ENCODE peak calls at places on chromosome 19, in eight cellular contexts. N is HL-60, K is HepG2, H is K562, L is GM23338, X is spleen, W is stomach, D is HCT116. J is an unnamed sample.

GRCh38 chr19:51689751-51690358 is 3.3 kb upstream of the SPACA6 start:
- DNase-seq in N (no peak), K (no peak), H (peak), L (peak), X (peak), W (no peak), D (no peak), J (no peak)

GRCh38 chr19:45340232-45340898 is at the start of gene KLC3:
- DNase-seq in N (no peak), K (no peak), H (peak), L (peak), X (peak), W (peak), D (peak), J (no peak)

GRCh38 chr19:40691421-40692211 is 1.2 kb upstream of the NUMBL start:
- DNase-seq in N (no peak), K (no peak), H (no peak), L (peak), X (peak), W (no peak), D (no peak), J (no peak)

GRCh38 chr19:50803633-50804419 is 13.6 kb downstream of the ACP4 start:
- DNase-seq in N (no peak), K (no peak), H (peak), L (peak), X (no peak), W (no peak), D (no peak), J (no peak)

GRCh38 chr19:13117176-13117771 is 734 bp upstream of the TRMT1 start:
- DNase-seq in N (no peak), K (no peak), H (no peak), L (no peak), X (no peak), W (no peak), D (peak), J (no peak)

GRCh38 chr19:12913871-12914690 is 5.0 kb downstream of the SYCE2 start:
- DNase-seq in N (peak), K (peak), H (peak), L (no peak), X (peak), W (no peak), D (no peak), J (no peak)

GRCh38 chr19:18167975-18168645 is 5.5 kb upstream of the IFI30 start:
- DNase-seq in N (peak), K (no peak), H (peak), L (peak), X (peak), W (peak), D (no peak), J (peak)

GRCh38 chr19:1469200-1469935 is 9.6 kb downstream of the C19orf25 start:
- DNase-seq in N (no peak), K (no peak), H (no peak), L (no peak), X (peak), W (no peak), D (no peak), J (no peak)

GRCh38 chr19:8468761-8469458 is 24.1 kb downstream of the HNRNPM start:
- DNase-seq in N (no peak), K (no peak), H (no peak), L (no peak), X (no peak), W (no peak), D (no peak), J (no peak)

GRCh38 chr19:29858000-29858596 is 46.3 kb downstream of the CCNE1 start:
- DNase-seq in N (peak), K (no peak), H (peak), L (peak), X (no peak), W (peak), D (no peak), J (no peak)

GRCh38 chr19:4100647-4101495 is 23.1 kb downstream of the MAP2K2 start:
- DNase-seq in N (no peak), K (no peak), H (no peak), L (no peak), X (no peak), W (no peak), D (no peak), J (no peak)

GRCh38 chr19:39563408-39563807 is 23.4 kb upstream of the EID2 start:
- DNase-seq in N (no peak), K (no peak), H (no peak), L (peak), X (no peak), W (no peak), D (peak), J (no peak)

GRCh38 chr19:13637664-13638063 is 126.7 kb upstream of the MRI1 start:
- DNase-seq in N (no peak), K (no peak), H (no peak), L (no peak), X (no peak), W (no peak), D (peak), J (no peak)

GRCh38 chr19:18672606-18673337 is 10.7 kb upstream of the CRTC1 start:
- DNase-seq in N (no peak), K (no peak), H (no peak), L (peak), X (no peak), W (peak), D (no peak), J (no peak)

GRCh38 chr19:3586124-3586626 is 897 bp downstream of the GIPC3 start:
- DNase-seq in N (no peak), K (no peak), H (peak), L (peak), X (no peak), W (no peak), D (no peak), J (no peak)

GRCh38 chr19:1468274-1469199 is 10.5 kb downstream of the C19orf25 start:
- DNase-seq in N (peak), K (no peak), H (no peak), L (no peak), X (no peak), W (no peak), D (no peak), J (no peak)

GRCh38 chr19:2458054-2458453 is 1.3 kb upstream of the LMNB2 start:
- DNase-seq in N (no peak), K (peak), H (no peak), L (no peak), X (no peak), W (no peak), D (no peak), J (no peak)

DNA sequence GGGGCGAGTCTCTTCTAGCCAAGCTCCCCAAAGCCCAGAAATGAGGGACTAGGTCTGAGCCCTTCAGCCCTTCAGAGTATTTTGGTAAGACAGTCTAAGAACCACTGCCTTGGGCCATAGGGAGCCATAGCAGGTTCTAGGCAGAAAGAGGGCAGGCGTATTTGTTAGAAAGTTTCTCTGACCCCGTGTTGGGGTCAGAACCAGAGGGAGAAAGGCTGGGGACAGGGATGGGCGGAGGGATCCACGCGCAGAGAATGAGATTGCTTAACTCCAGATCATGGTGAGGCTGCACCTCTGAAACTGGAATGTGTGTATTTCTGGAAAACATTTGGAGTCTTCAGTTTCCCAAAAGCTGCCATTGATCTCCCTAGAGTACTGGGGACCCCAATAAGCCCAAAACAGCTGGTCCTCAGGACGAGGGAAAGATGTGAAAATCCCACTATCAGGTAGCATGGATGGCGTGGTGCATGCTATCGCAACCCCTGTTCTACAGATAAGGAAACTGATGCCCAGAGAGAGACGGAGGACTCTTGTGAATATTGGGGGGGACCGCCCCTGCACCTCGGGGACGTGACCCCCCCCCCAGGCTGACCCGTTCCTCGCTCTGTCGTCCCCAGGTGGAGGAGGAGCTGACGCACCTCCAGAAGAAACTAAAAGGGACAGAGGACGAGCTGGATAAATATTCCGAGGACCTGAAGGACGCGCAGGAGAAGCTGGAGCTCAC is 703 bp upstream of the TPM4 start:
- DNase-seq in N (no peak), K (no peak), H (no peak), L (no peak), X (peak), W (no peak), D (no peak), J (no peak)
- TF ChIP-seq POLR2AphosphoS5 in N (no peak), K (no peak), H (no peak), L (no peak), X (no peak), W (peak), D (no peak), J (no peak)

GRCh38 chr19:46784262-46785053 is 3.9 kb downstream of the SLC1A5 start:
- DNase-seq in N (peak), K (peak), H (peak), L (peak), X (peak), W (peak), D (peak), J (no peak)
- TF ChIP-seq POLR2AphosphoS5 in N (peak), K (peak), H (peak), L (peak), X (peak), W (peak), D (peak), J (peak)

DNA sequence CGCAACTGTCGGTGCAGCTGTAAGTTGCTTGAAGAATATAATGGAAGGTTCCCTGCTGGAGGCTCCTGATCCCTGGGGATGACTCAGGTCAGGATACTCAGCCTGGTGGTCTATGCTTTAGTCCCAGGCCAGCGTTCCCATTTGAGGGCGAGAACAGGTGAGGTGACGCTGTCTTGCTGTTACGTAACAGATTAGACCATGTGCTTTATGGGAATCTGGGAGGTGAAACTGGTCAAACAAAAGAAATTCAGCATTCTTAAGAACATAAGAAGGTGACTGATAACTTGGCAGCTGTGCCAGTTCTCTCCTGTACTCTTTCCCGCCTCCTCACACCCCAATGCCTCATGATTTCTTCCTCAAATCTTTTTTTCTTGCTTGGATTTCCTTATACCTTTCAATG is at the start of gene CXCL17:
- DNase-seq in N (no peak), K (no peak), H (no peak), L (no peak), X (no peak), W (peak), D (no peak), J (no peak)
- TF ChIP-seq POLR2AphosphoS5 in N (no peak), K (no peak), H (no peak), L (no peak), X (no peak), W (peak), D (no peak), J (no peak)

GRCh38 chr19:10683064-10683426 is 18.2 kb upstream of the QTRT1 start:
- DNase-seq in N (no peak), K (no peak), H (no peak), L (no peak), X (no peak), W (no peak), D (no peak), J (no peak)
- TF ChIP-seq POLR2AphosphoS5 in N (no peak), K (no peak), H (no peak), L (no peak), X (no peak), W (no peak), D (no peak), J (no peak)

DNA sequence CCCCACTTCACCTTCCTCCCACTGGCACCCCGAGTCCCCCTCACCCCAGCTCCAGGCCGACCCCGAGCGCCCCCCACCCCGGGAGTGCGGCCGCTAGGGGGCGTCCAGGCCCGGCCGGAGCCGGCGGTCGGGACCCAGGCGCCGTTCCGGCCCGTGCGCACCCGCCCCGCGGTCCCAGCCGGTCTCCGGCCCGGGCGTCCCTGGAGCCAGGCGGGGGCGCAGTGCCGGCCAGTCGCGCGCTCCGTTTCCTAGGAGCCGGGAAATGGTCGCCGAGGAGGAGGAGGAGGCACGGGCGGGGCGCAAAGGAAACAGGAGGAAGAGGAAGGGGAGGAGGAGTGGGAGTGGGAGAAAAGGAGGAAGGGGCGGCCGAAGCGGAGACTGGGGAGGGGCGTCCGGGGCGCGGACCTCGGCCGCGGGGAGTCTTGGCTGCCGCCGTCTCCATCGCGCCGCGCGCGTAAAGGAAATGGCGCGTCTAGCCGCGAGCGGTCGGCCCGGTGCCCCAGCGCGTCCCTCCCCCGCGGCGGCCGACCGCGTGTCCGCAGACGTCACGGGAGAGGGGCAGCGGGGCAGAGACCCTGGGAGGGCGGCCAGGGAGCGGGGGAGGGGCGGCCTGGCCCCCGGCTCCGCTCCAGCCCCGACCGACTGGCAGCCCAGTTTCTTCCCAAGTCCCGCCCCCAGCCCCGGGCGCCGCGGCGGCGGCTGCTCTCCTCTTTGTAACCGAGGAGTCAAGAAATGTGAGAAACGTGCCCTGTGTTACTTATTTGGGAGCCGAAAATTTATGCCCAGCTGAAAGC is 1.1 kb upstream of the KCTD15 start:
- DNase-seq in N (peak), K (peak), H (peak), L (peak), X (peak), W (peak), D (no peak), J (no peak)
- TF ChIP-seq POLR2AphosphoS5 in N (peak), K (no peak), H (peak), L (peak), X (peak), W (peak), D (peak), J (no peak)

GRCh38 chr19:11088508-11089253 is 582 bp upstream of the LDLR start:
- DNase-seq in N (no peak), K (peak), H (no peak), L (no peak), X (no peak), W (no peak), D (no peak), J (no peak)

GRCh38 chr19:11090264-11091032 is 1.2 kb downstream of the LDLR start:
- DNase-seq in N (peak), K (peak), H (peak), L (peak), X (peak), W (peak), D (peak), J (no peak)

GRCh38 chr19:11091343-11092153 is 2.3 kb downstream of the LDLR start:
- DNase-seq in N (peak), K (peak), H (no peak), L (peak), X (no peak), W (peak), D (peak), J (no peak)

GRCh38 chr19:11087870-11088507 is 1.3 kb upstream of the LDLR start:
- DNase-seq in N (no peak), K (no peak), H (no peak), L (no peak), X (no peak), W (no peak), D (no peak), J (no peak)

GRCh38 chr19:11089254-11090013 is at the start of gene LDLR:
- DNase-seq in N (peak), K (peak), H (peak), L (peak), X (peak), W (peak), D (peak), J (no peak)
- TF ChIP-seq POLR2AphosphoS5 in N (peak), K (peak), H (peak), L (peak), X (peak), W (peak), D (peak), J (peak)

J was measured in vagina.